ENCODE peak calls at places on chromosomes 1 and 21, in eight cellular contexts. S is stomach; P is M059J; X is GDM1; K is prostate gland; N is HS-27A; E is amygdala; H is effector CD4-positive, alpha-beta T cell. O is an unnamed sample.
A peak's percentile ranks its signal among the peaks of the same experiment; 100 is the strongest.

GRCh38 chr1:230426246-230427101 is at the start of gene PGBD5:
- DNase-seq in S (peak; percentile 77), P (peak; percentile 61), X (peak; percentile 17), K (peak; percentile 61), N (no peak), E (peak; percentile 69), H (no peak), O (peak; percentile 36)

GRCh38 chr1:234478481-234479309 is at the start of gene TARBP1:
- DNase-seq in S (peak; percentile 70), P (peak; percentile 69), X (peak; percentile 84), K (peak; percentile 53), N (no peak), E (no peak), H (peak; percentile 47), O (peak; percentile 69)

GRCh38 chr1:225651872-225652725 is 824 bp downstream of the ENAH start:
- DNase-seq in S (no peak), P (peak; percentile 47), X (no peak), K (peak; percentile 34), N (no peak), E (no peak), H (no peak), O (no peak)

GRCh38 chr21:44408226-44408625 is 47.1 kb upstream of the LRRC3 start:
- DNase-seq in S (no peak), P (peak; percentile 18), X (no peak), K (no peak), N (no peak), E (no peak), H (no peak), O (no peak)

GRCh38 chr1:246291141-246291540 is 215.9 kb downstream of the SMYD3 start:
- DNase-seq in S (no peak), P (no peak), X (no peak), K (no peak), N (no peak), E (no peak), H (no peak), O (no peak)

GRCh38 chr1:226414098-226414698 is 6.3 kb upstream of the PARP1 start:
- DNase-seq in S (no peak), P (no peak), X (no peak), K (no peak), N (no peak), E (no peak), H (no peak), O (no peak)

GRCh38 chr1:163876546-163876945 is 554.8 kb downstream of the NUF2 start:
- DNase-seq in S (no peak), P (peak; percentile 7), X (no peak), K (no peak), N (no peak), E (no peak), H (no peak), O (no peak)

GRCh38 chr21:43686811-43687565 is 27.6 kb downstream of the RRP1B start:
- DNase-seq in S (no peak), P (no peak), X (no peak), K (no peak), N (no peak), E (no peak), H (no peak), O (no peak)

GRCh38 chr1:93143729-93144229 is 36.4 kb downstream of the TMED5 start:
- DNase-seq in S (no peak), P (no peak), X (no peak), K (no peak), N (no peak), E (no peak), H (no peak), O (no peak)

GRCh38 chr1:174818014-174818616 is 181.6 kb upstream of the CACYBP start:
- DNase-seq in S (no peak), P (no peak), X (no peak), K (no peak), N (no peak), E (no peak), H (no peak), O (no peak)

GRCh38 chr1:207069858-207070506 is 16.9 kb downstream of the PFKFB2 start:
- DNase-seq in S (no peak), P (no peak), X (no peak), K (no peak), N (no peak), E (no peak), H (no peak), O (no peak)

GRCh38 chr21:33948096-33948950 is 32.7 kb upstream of the ATP5PO start:
- DNase-seq in S (peak; percentile 72), P (peak; percentile 92), X (peak; percentile 82), K (peak; percentile 71), N (no peak), E (peak; percentile 58), H (peak; percentile 78), O (peak; percentile 86)

GRCh38 chr1:115644109-115644508 is 2.3 kb downstream of the VANGL1 start:
- DNase-seq in S (no peak), P (no peak), X (no peak), K (no peak), N (no peak), E (no peak), H (no peak), O (no peak)